ENCODE peak calls at places on chromosome 4, in four cellular contexts. K is HepG2, F is K562, I is GM12878. T is an unnamed sample.

GRCh38 chr4:158997660-158998349 is 105.1 kb upstream of the RAPGEF2 start:
- DNase-seq in K (no peak), F (no peak), I (no peak), T (no peak)

GRCh38 chr4:40265910-40266274 is 69.1 kb downstream of the RHOH start:
- DNase-seq in F (no peak), K (no peak), I (no peak), T (no peak)

GRCh38 chr4:169976951-169977350 is 49.2 kb downstream of the MFAP3L start:
- DNase-seq in K (no peak), F (no peak), I (no peak), T (no peak)

GRCh38 chr4:158172196-158172557 is 648 bp downstream of the GASK1B start:
- DNase-seq in F (no peak), K (no peak), I (no peak), T (no peak)

GRCh38 chr4:144421839-144422565 is 224.0 kb upstream of the HHIP start:
- DNase-seq in I (no peak), F (no peak), K (no peak), T (no peak)

GRCh38 chr4:184471872-184472539 is 2.3 kb downstream of the IRF2 start:
- DNase-seq in K (no peak), F (no peak), I (no peak), T (no peak)

GRCh38 chr4:148270600-148270999 is 171.6 kb downstream of the NR3C2 start:
- DNase-seq in K (no peak), I (no peak), F (no peak), T (peak; percentile 44)

GRCh38 chr4:13626492-13627184 is 887 bp downstream of the BOD1L1 start:
- DNase-seq in I (no peak), K (no peak), F (peak; percentile 9), T (no peak)

GRCh38 chr4:48944252-48944651 is 37.7 kb upstream of the OCIAD2 start:
- DNase-seq in K (no peak), F (no peak), I (no peak), T (no peak)

GRCh38 chr4:5460106-5460801 is 248.1 kb downstream of the EVC2 start:
- DNase-seq in I (no peak), F (peak; percentile 45), K (peak; percentile 13), T (peak; percentile 7)

GRCh38 chr4:31360786-31361185 is 640.6 kb downstream of the PCDH7 start:
- DNase-seq in F (no peak), K (no peak), I (no peak), T (peak; percentile 57)

GRCh38 chr4:13240066-13240465 is 244.1 kb downstream of the RAB28 start:
- DNase-seq in I (no peak), F (no peak), K (no peak), T (no peak)

GRCh38 chr4:37847311-37847710 is 20.8 kb downstream of the PGM2 start:
- DNase-seq in I (no peak), K (no peak), F (no peak), T (no peak)

GRCh38 chr4:128516568-128516967 is 229.0 kb upstream of the PGRMC2 start:
- DNase-seq in I (peak; percentile 39), K (no peak), F (no peak), T (peak; percentile 13)

GRCh38 chr4:186829740-186830449 is 106.2 kb upstream of the FAT1 start:
- DNase-seq in I (no peak), F (peak; percentile 69), K (peak; percentile 52), T (peak; percentile 90)

GRCh38 chr4:113452868-113453620 is 308.5 kb downstream of the CAMK2D start:
- DNase-seq in F (no peak), K (no peak), I (no peak), T (peak; percentile 95)

GRCh38 chr4:156971168-156971601 is 414 bp downstream of the PDGFC start:
- DNase-seq in I (no peak), F (no peak), K (no peak), T (no peak)

DNA sequence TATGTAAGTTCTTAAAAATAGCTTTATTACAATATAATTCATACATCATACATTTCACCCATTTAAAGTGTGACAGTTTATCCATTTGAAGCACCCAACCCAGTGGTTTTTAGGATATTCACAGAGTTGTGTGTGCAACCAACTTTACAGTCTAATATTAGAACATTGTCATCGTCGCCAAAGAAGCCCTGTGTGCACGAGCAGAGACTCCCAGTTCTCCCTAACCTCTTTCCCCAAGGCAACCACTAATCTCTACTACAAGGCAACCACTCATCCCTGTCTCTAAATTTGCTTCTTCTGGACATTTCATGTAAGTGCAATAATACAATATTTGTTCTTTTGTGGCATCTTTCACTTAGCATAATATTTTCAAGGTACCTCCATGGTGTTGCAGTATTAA is 47.7 kb downstream of the CLDN22 start:
- DNase-seq in K (no peak), F (no peak), I (no peak), T (no peak)
- TF ChIP-seq POLR2A in K (no peak), F (no peak), I (no peak), T (no peak)

GRCh38 chr4:78065514-78066192 is 8.5 kb downstream of the FRAS1 start:
- DNase-seq in K (peak; percentile 8), F (no peak), I (no peak), T (no peak)
- H2AFZ ChIP-seq in K (no peak overlapping the region), F (no peak overlapping the region), I (no peak overlapping the region), T (no peak overlapping the region)

GRCh38 chr4:41982716-41983115 is 1.2 kb downstream of the DCAF4L1 start:
- DNase-seq in K (no peak), F (no peak), I (no peak), T (no peak)

GRCh38 chr4:41975341-41975740 is 6.2 kb upstream of the DCAF4L1 start:
- DNase-seq in F (no peak), I (no peak), K (no peak), T (no peak)

GRCh38 chr4:41976775-41977516 is 4.6 kb upstream of the DCAF4L1 start:
- DNase-seq in F (no peak), I (no peak), K (no peak), T (no peak)

GRCh38 chr4:41981456-41981855 is at the start of gene DCAF4L1:
- DNase-seq in I (no peak), F (no peak), K (no peak), T (no peak)

GRCh38 chr4:41977709-41978108 is 3.8 kb upstream of the DCAF4L1 start:
- DNase-seq in K (no peak), I (no peak), F (no peak), T (no peak)
- TF ChIP-seq MYC in K (no peak), I (no peak), F (no peak), T (no peak)

GRCh38 chr4:3077796-3078195 is 3.3 kb downstream of the HTT start:
- DNase-seq in K (no peak), F (no peak), I (peak; percentile 86), T (no peak)
- TF ChIP-seq POLR2A in K (no peak), F (no peak), I (peak; percentile 55), T (no peak)

GRCh38 chr4:81214518-81215218 is 354 bp downstream of the PRKG2 start:
- DNase-seq in F (no peak), K (no peak), I (no peak), T (no peak)
- H2AFZ ChIP-seq in F (no peak overlapping the region), K (no peak overlapping the region), I (no peak overlapping the region), T (no peak overlapping the region)

GRCh38 chr4:85965529-85965928 is 394.3 kb downstream of the MAPK10 start:
- DNase-seq in F (no peak), K (no peak), I (no peak), T (no peak)

GRCh38 chr4:85966308-85966882 is 393.5 kb downstream of the MAPK10 start:
- DNase-seq in F (no peak), K (no peak), I (no peak), T (peak; percentile 49)

GRCh38 chr4:85967872-85968271 is 392.0 kb downstream of the MAPK10 start:
- DNase-seq in F (no peak), I (no peak), K (no peak), T (no peak)

GRCh38 chr4:85970535-85970934 is 389.3 kb downstream of the MAPK10 start:
- DNase-seq in K (no peak), I (no peak), F (no peak), T (no peak)

GRCh38 chr4:85968945-85969830 is 390.7 kb downstream of the MAPK10 start:
- DNase-seq in F (peak; percentile 33), K (peak; percentile 33), I (no peak), T (peak; percentile 82)
- TF ChIP-seq MYC in F (no peak), K (no peak), I (no peak), T (no peak)

DNA sequence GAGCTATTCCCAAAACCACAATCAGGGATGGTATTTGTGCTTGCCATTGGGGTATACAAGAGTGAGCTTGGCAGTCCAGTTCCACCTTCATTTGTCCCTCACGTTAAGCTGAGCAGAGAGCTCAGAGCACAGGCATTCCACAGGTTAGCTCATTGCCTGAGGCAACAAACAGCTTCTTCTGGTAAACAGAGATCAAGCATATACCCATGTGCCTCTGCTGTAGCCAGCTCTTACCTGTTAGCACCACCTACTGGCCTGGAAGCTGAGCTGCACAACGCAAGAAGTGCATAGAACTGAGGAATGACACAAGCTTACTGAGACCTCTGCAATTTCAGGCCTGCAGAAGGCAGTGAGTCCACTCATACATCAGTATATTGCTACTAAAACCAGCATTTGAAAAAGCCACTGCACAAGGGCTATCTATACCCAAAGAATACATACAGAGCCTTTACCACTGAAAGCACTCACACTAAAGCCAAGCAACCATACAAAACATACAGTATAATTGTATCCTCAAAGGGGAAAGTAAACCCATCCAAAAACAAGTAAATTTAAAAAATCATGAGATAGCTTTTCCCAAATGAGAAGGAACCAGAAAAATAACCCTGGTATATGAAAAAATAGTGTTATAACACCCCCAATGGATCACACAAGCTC is 258.3 kb upstream of the GABRA2 start:
- DNase-seq in K (peak; percentile 37), F (peak; percentile 18), I (no peak), T (no peak)
- TF ChIP-seq POLR2A in K (no peak), F (no peak), I (no peak), T (no peak)

GRCh38 chr4:150679767-150680088 is 97.8 kb downstream of the MAB21L2 start:
- DNase-seq in I (no peak), F (no peak), K (no peak), T (no peak)

GRCh38 chr4:150682126-150682525 is 100.2 kb downstream of the MAB21L2 start:
- DNase-seq in F (no peak), K (no peak), I (no peak), T (no peak)

GRCh38 chr4:150683775-150684350 is 101.9 kb downstream of the MAB21L2 start:
- DNase-seq in F (no peak), I (no peak), K (no peak), T (no peak)

GRCh38 chr4:150673793-150674192 is 91.8 kb downstream of the MAB21L2 start:
- DNase-seq in K (no peak), I (no peak), F (no peak), T (no peak)

GRCh38 chr4:150679018-150679766 is 97.2 kb downstream of the MAB21L2 start:
- DNase-seq in F (no peak), I (no peak), K (peak; percentile 24), T (no peak)
- H2AFZ ChIP-seq in F (no peak overlapping the region), I (no peak overlapping the region), K (no peak overlapping the region), T (no peak overlapping the region)